ENCODE peak calls at places on chromosomes 6 and 20, in ten cellular contexts. G is tibial nerve, A is heart left ventricle, K is A549, R is ovary, U is breast epithelium, Q is Peyer's patch, O is H1, X is body of pancreas, C is IMR-90. F is an unnamed sample. For H3K4me1, the result is how much of the 10 kb centered on the place peaks cover.

GRCh38 chr6:42440027-42440426 is 11.7 kb downstream of the TRERF1 start:
- DNase-seq in Q (peak), X (no peak), G (no peak), C (peak), U (no peak), R (no peak), K (no peak), O (no peak), A (no peak), F (no peak)

GRCh38 chr6:165871571-165871970 is 208.5 kb upstream of the PDE10A start:
- DNase-seq in K (no peak), U (no peak), G (no peak), C (no peak), X (no peak), R (no peak), O (no peak), A (no peak), Q (no peak), F (no peak)

GRCh38 chr6:161660666-161661571 is 387.1 kb upstream of the AGPAT4 start:
- DNase-seq in A (no peak), O (no peak), R (no peak), K (no peak), U (no peak), G (no peak), Q (no peak), C (no peak), X (no peak), F (no peak)

GRCh38 chr20:9985281-9985680 is 49.5 kb upstream of the ANKEF1 start:
- DNase-seq in K (no peak), A (no peak), G (no peak), X (no peak), U (no peak), O (no peak), R (no peak), C (no peak), Q (no peak), F (no peak)

GRCh38 chr6:136284909-136285308 is 4.7 kb downstream of the BCLAF1 start:
- DNase-seq in U (no peak), G (no peak), A (no peak), K (no peak), C (peak), R (no peak), X (no peak), O (no peak), Q (no peak), F (no peak)

GRCh38 chr20:34925341-34925740 is 30.3 kb downstream of the GSS start:
- DNase-seq in U (no peak), Q (no peak), A (no peak), K (no peak), C (no peak), G (no peak), R (no peak), X (no peak), O (no peak), F (no peak)

GRCh38 chr6:118198746-118199145 is 291.7 kb downstream of the SLC35F1 start:
- DNase-seq in C (peak), Q (no peak), G (no peak), O (no peak), U (no peak), R (no peak), X (no peak), K (no peak), A (no peak), F (no peak)

GRCh38 chr20:3251806-3252205 is 12.8 kb upstream of the SLC4A11 start:
- DNase-seq in G (no peak), C (peak), X (no peak), O (no peak), Q (no peak), U (no peak), K (no peak), A (no peak), R (no peak), F (no peak)

GRCh38 chr6:4727671-4728435 is 48.4 kb upstream of the CDYL start:
- DNase-seq in K (no peak), X (no peak), Q (peak), U (no peak), R (no peak), C (no peak), O (no peak), G (no peak), A (no peak), F (no peak)

GRCh38 chr20:50221501-50222323 is 31.1 kb downstream of the CEBPB start:
- DNase-seq in O (no peak), K (no peak), G (no peak), R (no peak), X (peak), U (no peak), Q (no peak), C (peak), A (no peak), F (peak)

GRCh38 chr6:26223677-26224546 is 136.7 kb downstream of the HFE start:
- DNase-seq in G (no peak), O (no peak), A (peak), K (peak), Q (peak), X (peak), U (peak), R (peak), C (peak), F (peak)

GRCh38 chr20:15836634-15837033 is 736.6 kb downstream of the KIF16B start:
- DNase-seq in C (no peak), Q (no peak), R (no peak), X (no peak), O (no peak), U (no peak), G (no peak), A (no peak), K (no peak), F (no peak)

GRCh38 chr6:166466178-166467122 is 83.7 kb upstream of the MPC1 start:
- DNase-seq in O (no peak), C (peak), G (no peak), R (no peak), Q (no peak), X (peak), U (no peak), A (no peak), K (no peak), F (no peak)

GRCh38 chr6:55069132-55069781 is 105.1 kb upstream of the HCRTR2 start:
- DNase-seq in U (no peak), X (peak), K (peak), R (no peak), C (peak), O (peak), G (no peak), A (no peak), Q (peak), F (no peak)

GRCh38 chr20:43388267-43389081 is 69.2 kb upstream of the SRSF6 start:
- DNase-seq in G (no peak), K (no peak), U (peak), Q (no peak), A (peak), O (no peak), X (peak), R (no peak), C (peak), F (no peak)

GRCh38 chr20:43387737-43388136 is 70.0 kb upstream of the SRSF6 start:
- DNase-seq in R (no peak), Q (no peak), G (no peak), O (no peak), X (no peak), C (no peak), K (no peak), U (no peak), A (no peak), F (no peak)

GRCh38 chr20:43389231-43389630 is 68.5 kb upstream of the SRSF6 start:
- DNase-seq in O (no peak), R (no peak), U (no peak), Q (no peak), K (no peak), A (no peak), X (peak), G (no peak), C (no peak), F (no peak)

GRCh38 chr20:43392561-43392960 is 65.1 kb upstream of the SRSF6 start:
- DNase-seq in A (no peak), U (no peak), X (no peak), R (no peak), Q (no peak), G (no peak), K (no peak), C (no peak), O (no peak), F (no peak)

GRCh38 chr20:43389839-43390626 is 67.7 kb upstream of the SRSF6 start:
- DNase-seq in A (no peak), Q (no peak), G (no peak), O (no peak), R (no peak), K (no peak), C (no peak), X (no peak), U (no peak), F (no peak)
- TF ChIP-seq CTCF in A (peak), Q (no peak), G (no peak), O (peak), R (no peak), K (peak), C (peak), X (no peak), U (no peak), F (no peak)

GRCh38 chr6:139189665-139190064 is 54.8 kb downstream of the HECA start:
- DNase-seq in U (no peak), K (no peak), Q (no peak), A (no peak), G (no peak), X (no peak), R (no peak), C (no peak), O (no peak), F (no peak)
- H3K4me1 ChIP-seq in U (under half), K (under half), Q (under half), A (under half), G (under half), X (under half), R (under half), C (under half), O (under half), F (under half)

GRCh38 chr6:397604-398003 is 6.1 kb downstream of the IRF4 start:
- DNase-seq in O (no peak), K (no peak), Q (no peak), R (no peak), X (no peak), G (no peak), U (no peak), A (no peak), C (no peak), F (no peak)
- TF ChIP-seq POLR2A in O (no peak), K (no peak), Q (no peak), R (no peak), X (no peak), G (no peak), U (no peak), A (no peak), C (no peak), F (no peak)

GRCh38 chr20:24653306-24653705 is 183.9 kb downstream of the SYNDIG1 start:
- DNase-seq in U (no peak), X (no peak), Q (no peak), R (no peak), K (peak), A (no peak), C (peak), O (no peak), G (no peak), F (no peak)
- TF ChIP-seq CTCF in U (no peak), X (no peak), Q (no peak), R (no peak), K (no peak), A (no peak), C (no peak), O (no peak), G (no peak), F (no peak)